ENCODE peak calls at places on chromosomes 12 and 14, in four cellular contexts. One of them, this sample, is unnamed. For H3K4me1, the result is how much of the 10 kb centered on the place peaks cover.

GRCh38 chr12:53596920-53597363 is 29.2 kb downstream of the ATF7 start:
- DNase-seq in heart left ventricle: no peak
- DNase-seq in H1: no peak
- DNase-seq in ovary: no peak
- DNase-seq in this sample: no peak

GRCh38 chr12:77847060-77847541 is 16.4 kb downstream of the NAV3 start:
- DNase-seq in H1: no peak
- DNase-seq in heart left ventricle: no peak
- DNase-seq in ovary: no peak
- DNase-seq in this sample: no peak

GRCh38 chr14:93047661-93048060 is 68.1 kb downstream of the ITPK1 start:
- DNase-seq in ovary: no peak
- DNase-seq in heart left ventricle: peak
- DNase-seq in H1: no peak
- DNase-seq in this sample: no peak

GRCh38 chr12:29581641-29582040 is 84.2 kb upstream of the OVCH1 start:
- DNase-seq in ovary: no peak
- DNase-seq in H1: no peak
- DNase-seq in heart left ventricle: no peak
- DNase-seq in this sample: no peak

GRCh38 chr12:602700-603068 is 60.6 kb downstream of the NINJ2 start:
- DNase-seq in heart left ventricle: no peak
- DNase-seq in H1: no peak
- DNase-seq in ovary: no peak
- DNase-seq in this sample: no peak

GRCh38 chr12:108616941-108617858 is 16.5 kb downstream of the SELPLG start:
- DNase-seq in H1: no peak
- DNase-seq in heart left ventricle: no peak
- DNase-seq in ovary: no peak
- DNase-seq in this sample: no peak

GRCh38 chr12:92059976-92060375 is 85.7 kb downstream of the BTG1 start:
- DNase-seq in H1: no peak
- DNase-seq in ovary: no peak
- DNase-seq in heart left ventricle: no peak
- DNase-seq in this sample: no peak

GRCh38 chr12:132141976-132142678 is 2.0 kb downstream of the DDX51 start:
- DNase-seq in heart left ventricle: peak
- DNase-seq in H1: no peak
- DNase-seq in ovary: peak
- DNase-seq in this sample: peak

GRCh38 chr14:34843011-34843554 is 32.1 kb downstream of the BAZ1A start:
- DNase-seq in H1: no peak
- DNase-seq in ovary: no peak
- DNase-seq in heart left ventricle: no peak
- DNase-seq in this sample: no peak

GRCh38 chr14:103220134-103220981 is 97.1 kb downstream of the TNFAIP2 start:
- DNase-seq in heart left ventricle: no peak
- DNase-seq in H1: no peak
- DNase-seq in ovary: peak
- DNase-seq in this sample: no peak

GRCh38 chr14:81169711-81170103 is 51.1 kb downstream of the GTF2A1 start:
- DNase-seq in heart left ventricle: peak
- DNase-seq in H1: no peak
- DNase-seq in ovary: peak
- DNase-seq in this sample: peak

GRCh38 chr12:66648336-66648735 is 30.5 kb downstream of the GRIP1 start:
- DNase-seq in ovary: no peak
- DNase-seq in H1: no peak
- DNase-seq in heart left ventricle: no peak
- DNase-seq in this sample: no peak

GRCh38 chr14:98743536-98743935 is 528.5 kb downstream of the BCL11B start:
- DNase-seq in ovary: no peak
- DNase-seq in heart left ventricle: no peak
- DNase-seq in H1: peak
- DNase-seq in this sample: no peak

GRCh38 chr14:57866199-57866755 is 385 bp upstream of the SLC35F4 start:
- DNase-seq in ovary: no peak
- DNase-seq in heart left ventricle: no peak
- DNase-seq in H1: no peak
- DNase-seq in this sample: no peak

GRCh38 chr12:24066865-24067264 is 117.4 kb upstream of the SOX5 start:
- DNase-seq in ovary: no peak
- DNase-seq in heart left ventricle: no peak
- DNase-seq in H1: no peak
- DNase-seq in this sample: no peak

GRCh38 chr14:41604793-41605534 is 1.7 kb upstream of the LRFN5 start:
- DNase-seq in ovary: peak
- DNase-seq in heart left ventricle: peak
- DNase-seq in H1: no peak
- DNase-seq in this sample: peak

GRCh38 chr12:59115526-59115925 is 195.2 kb upstream of the LRIG3 start:
- DNase-seq in ovary: no peak
- DNase-seq in H1: no peak
- DNase-seq in heart left ventricle: no peak
- DNase-seq in this sample: no peak

GRCh38 chr12:59115995-59116394 is 195.7 kb upstream of the LRIG3 start:
- DNase-seq in heart left ventricle: no peak
- DNase-seq in ovary: no peak
- DNase-seq in H1: no peak
- DNase-seq in this sample: no peak

GRCh38 chr12:59118356-59118755 is 198.1 kb upstream of the LRIG3 start:
- DNase-seq in H1: no peak
- DNase-seq in heart left ventricle: no peak
- DNase-seq in ovary: no peak
- DNase-seq in this sample: no peak

GRCh38 chr12:59111873-59112272 is 191.6 kb upstream of the LRIG3 start:
- DNase-seq in ovary: no peak
- DNase-seq in heart left ventricle: no peak
- DNase-seq in H1: no peak
- DNase-seq in this sample: no peak

DNA sequence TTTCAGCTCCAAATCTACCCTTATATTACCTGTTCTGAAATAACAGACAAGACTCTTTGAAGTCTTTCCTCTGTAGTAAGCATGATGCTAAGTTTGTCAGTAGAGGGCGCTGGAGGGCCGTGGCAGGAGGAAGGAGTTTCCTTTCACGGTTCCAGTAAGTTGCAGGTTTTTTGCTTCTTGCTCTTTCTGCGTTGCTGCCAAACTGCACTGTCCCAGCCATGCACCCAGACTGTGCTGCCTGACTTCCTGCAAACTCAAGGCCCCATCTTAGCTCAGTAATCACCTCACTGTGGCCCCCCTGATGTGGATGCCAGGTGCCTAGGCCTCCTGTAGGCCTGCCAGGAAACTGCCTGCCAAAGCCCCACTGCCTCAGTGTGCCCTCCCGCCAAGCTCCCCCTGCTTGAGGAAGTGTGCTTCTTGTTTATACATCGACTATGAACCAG is 193.5 kb upstream of the LRIG3 start:
- DNase-seq in ovary: peak
- DNase-seq in heart left ventricle: peak
- DNase-seq in H1: peak
- DNase-seq in this sample: peak
- TF ChIP-seq POLR2A in ovary: no peak
- TF ChIP-seq POLR2A in heart left ventricle: no peak
- TF ChIP-seq POLR2A in H1: no peak
- TF ChIP-seq POLR2A in this sample: no peak

GRCh38 chr14:75860561-75861160 is 121.1 kb downstream of the TGFB3 start:
- DNase-seq in ovary: no peak
- DNase-seq in heart left ventricle: no peak
- DNase-seq in H1: no peak
- DNase-seq in this sample: no peak

GRCh38 chr14:75864352-75864751 is 117.4 kb downstream of the TGFB3 start:
- DNase-seq in H1: no peak
- DNase-seq in ovary: no peak
- DNase-seq in heart left ventricle: no peak
- DNase-seq in this sample: no peak

GRCh38 chr14:75859746-75860145 is 122.0 kb downstream of the TGFB3 start:
- DNase-seq in H1: no peak
- DNase-seq in heart left ventricle: no peak
- DNase-seq in ovary: no peak
- DNase-seq in this sample: no peak

GRCh38 chr14:75858375-75858774 is 123.4 kb downstream of the TGFB3 start:
- DNase-seq in ovary: no peak
- DNase-seq in H1: no peak
- DNase-seq in heart left ventricle: no peak
- DNase-seq in this sample: no peak

DNA sequence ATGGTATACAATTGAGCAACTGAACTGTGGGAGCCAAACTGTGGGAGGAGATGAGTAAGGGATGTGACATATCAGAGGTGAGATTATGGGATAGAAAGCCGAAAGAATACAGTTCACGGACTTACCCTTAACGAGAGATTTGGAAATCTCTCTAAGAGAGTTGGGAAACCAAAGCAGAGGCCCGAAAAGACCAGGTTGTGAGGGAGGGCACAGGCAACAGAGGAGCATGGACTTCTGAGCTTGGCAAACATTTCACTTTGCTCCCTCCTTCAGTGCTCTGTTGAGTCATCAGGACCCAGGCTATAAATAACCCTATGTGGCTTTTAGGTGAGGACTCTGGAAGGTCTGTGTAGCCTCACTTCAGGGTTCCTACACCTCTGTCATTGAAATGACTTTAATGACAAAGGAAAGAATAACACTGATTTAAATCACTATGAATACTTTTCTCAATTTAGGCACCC is 120.6 kb downstream of the TGFB3 start:
- DNase-seq in ovary: no peak
- DNase-seq in heart left ventricle: no peak
- DNase-seq in H1: no peak
- DNase-seq in this sample: no peak
- H3K4me3 ChIP-seq in ovary: no peak
- H3K4me3 ChIP-seq in heart left ventricle: no peak
- H3K4me3 ChIP-seq in H1: no peak
- H3K4me3 ChIP-seq in this sample: no peak

GRCh38 chr12:50325890-50326391 is 42.6 kb upstream of the LIMA1 start:
- DNase-seq in H1: no peak
- DNase-seq in heart left ventricle: no peak
- DNase-seq in ovary: no peak
- DNase-seq in this sample: no peak
- H3K4me1 ChIP-seq in H1: under half
- H3K4me1 ChIP-seq in heart left ventricle: under half
- H3K4me1 ChIP-seq in ovary: under half
- H3K4me1 ChIP-seq in this sample: under half

GRCh38 chr12:121793501-121793835 is at the start of gene RHOF:
- DNase-seq in heart left ventricle: peak
- DNase-seq in H1: no peak
- DNase-seq in ovary: peak
- DNase-seq in this sample: no peak

GRCh38 chr12:121792607-121793500 is 634 bp downstream of the RHOF start:
- DNase-seq in heart left ventricle: peak
- DNase-seq in ovary: peak
- DNase-seq in H1: no peak
- DNase-seq in this sample: no peak

GRCh38 chr12:121789800-121790748 is 3.4 kb downstream of the RHOF start:
- DNase-seq in heart left ventricle: peak
- DNase-seq in H1: no peak
- DNase-seq in ovary: no peak
- DNase-seq in this sample: no peak

GRCh38 chr12:121793836-121794531 is 496 bp upstream of the RHOF start:
- DNase-seq in ovary: peak
- DNase-seq in heart left ventricle: peak
- DNase-seq in H1: peak
- DNase-seq in this sample: peak

DNA sequence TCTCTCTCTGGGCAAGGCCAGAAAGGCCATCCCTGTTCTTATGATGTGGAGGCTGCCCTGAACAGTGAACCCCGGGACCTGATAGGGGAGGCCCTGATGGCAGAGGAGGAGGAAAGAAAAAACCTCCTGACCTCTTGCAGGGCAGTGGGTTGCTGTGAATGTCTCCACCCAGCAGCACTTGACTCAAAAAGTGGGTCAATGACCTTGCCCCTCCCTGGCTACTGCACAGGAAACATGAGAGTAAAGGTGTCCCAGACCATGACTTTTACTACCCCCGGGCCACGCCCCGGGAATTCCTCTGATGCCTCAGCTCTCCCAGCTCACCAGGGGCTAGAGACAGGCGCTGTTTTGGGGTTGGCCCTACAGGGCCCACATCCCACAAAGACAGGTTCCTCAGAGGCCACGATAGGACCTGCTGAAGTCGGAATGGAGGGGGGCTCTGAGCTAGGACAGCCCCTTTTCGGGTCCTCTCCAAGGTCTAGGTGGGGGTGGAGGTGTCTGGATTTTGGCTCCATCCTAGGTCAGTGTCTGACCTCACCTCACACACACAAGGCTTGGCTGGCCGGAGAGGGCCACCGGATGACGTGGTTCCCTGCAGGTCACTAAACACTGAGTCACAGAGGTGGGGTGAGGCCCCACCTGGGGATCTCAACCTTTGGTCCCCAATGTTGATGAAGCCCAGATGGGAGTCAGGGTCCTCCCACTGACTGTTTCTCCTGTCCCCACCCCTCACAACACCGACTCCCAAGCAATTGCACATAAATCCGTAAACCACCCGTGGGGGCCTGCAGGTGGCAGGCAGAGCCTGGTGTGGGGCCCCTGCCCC is 1.6 kb downstream of the RHOF start:
- DNase-seq in H1: no peak
- DNase-seq in heart left ventricle: no peak
- DNase-seq in ovary: no peak
- DNase-seq in this sample: no peak
- TF ChIP-seq POLR2A in H1: no peak
- TF ChIP-seq POLR2A in heart left ventricle: no peak
- TF ChIP-seq POLR2A in ovary: no peak
- TF ChIP-seq POLR2A in this sample: no peak

GRCh38 chr12:48423200-48423599 is 49.2 kb upstream of the ANP32D start:
- DNase-seq in heart left ventricle: no peak
- DNase-seq in H1: no peak
- DNase-seq in ovary: no peak
- DNase-seq in this sample: no peak
- H3K4me3 ChIP-seq in heart left ventricle: no peak
- H3K4me3 ChIP-seq in H1: no peak
- H3K4me3 ChIP-seq in ovary: no peak
- H3K4me3 ChIP-seq in this sample: no peak

DNA sequence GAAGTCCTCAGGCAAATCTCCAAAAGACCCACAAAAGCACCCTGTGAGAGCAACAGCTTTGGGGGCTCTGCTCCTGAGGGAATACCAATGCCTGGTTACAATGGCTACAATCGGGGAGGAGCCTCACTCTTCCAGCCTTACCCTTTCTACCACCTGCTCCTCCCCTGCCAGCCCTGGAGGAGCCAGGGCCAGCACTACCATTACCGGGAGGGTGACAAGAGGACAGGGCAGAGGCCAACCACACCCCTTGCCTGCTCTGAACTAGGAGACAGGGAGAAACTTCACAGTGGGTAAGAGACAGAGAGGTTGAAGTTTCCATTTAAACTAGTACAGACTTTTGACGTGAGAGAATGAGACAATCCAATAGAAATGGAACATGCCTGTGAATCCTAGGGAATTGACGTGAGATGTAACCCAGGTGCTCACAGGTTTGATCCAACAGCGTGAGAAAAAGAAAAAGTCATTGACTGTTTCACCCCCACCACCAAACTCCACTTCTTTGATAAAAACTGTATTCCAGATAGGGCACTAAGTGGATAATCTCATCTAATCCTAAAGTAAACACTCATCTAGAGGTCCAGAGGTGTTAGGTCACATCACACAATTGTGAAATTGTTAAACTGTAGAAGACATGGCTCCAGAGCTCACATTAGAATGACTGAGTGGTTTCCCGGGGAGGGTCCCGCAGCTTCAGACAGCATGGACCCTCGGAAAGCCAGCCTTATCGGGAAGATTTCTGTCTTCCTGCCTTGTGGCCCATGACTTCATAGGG is 8.4 kb upstream of the TC2N start:
- DNase-seq in ovary: no peak
- DNase-seq in H1: no peak
- DNase-seq in heart left ventricle: no peak
- DNase-seq in this sample: no peak
- H3K4me1 ChIP-seq in ovary: under half
- H3K4me1 ChIP-seq in H1: under half
- H3K4me1 ChIP-seq in heart left ventricle: under half
- H3K4me1 ChIP-seq in this sample: under half